ENCODE peak calls at places on chromosomes 3 and 15, in ten cellular contexts. One of them, this sample, is unnamed.

GRCh38 chr3:4977001-4977888 is 2.0 kb upstream of the BHLHE40 start:
- DNase-seq in H7: peak; percentile 64
- DNase-seq in ovary: peak; percentile 88
- DNase-seq in left ventricle myocardium inferior: peak; percentile 91
- DNase-seq in endodermal cell: peak; percentile 91
- DNase-seq in BJ: no peak
- DNase-seq in mucosa of descending colon: peak; percentile 85
- DNase-seq in right lobe of liver: peak; percentile 91
- DNase-seq in pancreas: peak; percentile 82
- DNase-seq in esophagus squamous epithelium: no peak
- DNase-seq in this sample: peak; percentile 64

GRCh38 chr3:177419904-177420601 is 222.8 kb upstream of the TBL1XR1 start:
- DNase-seq in H7: no peak
- DNase-seq in ovary: no peak
- DNase-seq in left ventricle myocardium inferior: no peak
- DNase-seq in endodermal cell: no peak
- DNase-seq in BJ: peak; percentile 44
- DNase-seq in mucosa of descending colon: no peak
- DNase-seq in right lobe of liver: no peak
- DNase-seq in pancreas: no peak
- DNase-seq in esophagus squamous epithelium: no peak
- DNase-seq in this sample: no peak

GRCh38 chr3:112718967-112719366 is 78.0 kb upstream of the CCDC80 start:
- DNase-seq in H7: no peak
- DNase-seq in ovary: no peak
- DNase-seq in left ventricle myocardium inferior: no peak
- DNase-seq in endodermal cell: no peak
- DNase-seq in BJ: no peak
- DNase-seq in mucosa of descending colon: no peak
- DNase-seq in right lobe of liver: no peak
- DNase-seq in pancreas: no peak
- DNase-seq in esophagus squamous epithelium: no peak
- DNase-seq in this sample: no peak

GRCh38 chr15:70152070-70152480 is 54.4 kb upstream of the TLE3 start:
- DNase-seq in H7: no peak
- DNase-seq in ovary: no peak
- DNase-seq in left ventricle myocardium inferior: no peak
- DNase-seq in endodermal cell: peak; percentile 60
- DNase-seq in BJ: no peak
- DNase-seq in mucosa of descending colon: no peak
- DNase-seq in right lobe of liver: no peak
- DNase-seq in pancreas: peak; percentile 83
- DNase-seq in esophagus squamous epithelium: no peak
- DNase-seq in this sample: no peak

GRCh38 chr15:81547517-81548132 is 173.6 kb upstream of the TMC3 start:
- DNase-seq in H7: no peak
- DNase-seq in ovary: no peak
- DNase-seq in left ventricle myocardium inferior: no peak
- DNase-seq in endodermal cell: no peak
- DNase-seq in BJ: no peak
- DNase-seq in mucosa of descending colon: no peak
- DNase-seq in right lobe of liver: no peak
- DNase-seq in pancreas: no peak
- DNase-seq in esophagus squamous epithelium: no peak
- DNase-seq in this sample: no peak

GRCh38 chr3:189137416-189137815 is 34.4 kb upstream of the TPRG1 start:
- DNase-seq in H7: no peak
- DNase-seq in ovary: no peak
- DNase-seq in left ventricle myocardium inferior: no peak
- DNase-seq in endodermal cell: no peak
- DNase-seq in BJ: no peak
- DNase-seq in mucosa of descending colon: no peak
- DNase-seq in right lobe of liver: no peak
- DNase-seq in pancreas: no peak
- DNase-seq in esophagus squamous epithelium: no peak
- DNase-seq in this sample: peak; percentile 51

GRCh38 chr15:75693501-75694240 is 19.0 kb downstream of the CSPG4 start:
- DNase-seq in H7: peak; percentile 70
- DNase-seq in ovary: peak; percentile 43
- DNase-seq in left ventricle myocardium inferior: no peak
- DNase-seq in endodermal cell: no peak
- DNase-seq in BJ: no peak
- DNase-seq in mucosa of descending colon: no peak
- DNase-seq in right lobe of liver: no peak
- DNase-seq in pancreas: no peak
- DNase-seq in esophagus squamous epithelium: no peak
- DNase-seq in this sample: no peak

GRCh38 chr3:10551821-10552630 is 46.6 kb upstream of the ATP2B2 start:
- DNase-seq in H7: no peak
- DNase-seq in ovary: no peak
- DNase-seq in left ventricle myocardium inferior: no peak
- DNase-seq in endodermal cell: peak; percentile 51
- DNase-seq in BJ: no peak
- DNase-seq in mucosa of descending colon: peak; percentile 12
- DNase-seq in right lobe of liver: peak; percentile 35
- DNase-seq in pancreas: no peak
- DNase-seq in esophagus squamous epithelium: no peak
- DNase-seq in this sample: no peak

GRCh38 chr15:27486036-27486435 is 515.1 kb downstream of the GABRG3 start:
- DNase-seq in H7: no peak
- DNase-seq in ovary: no peak
- DNase-seq in left ventricle myocardium inferior: no peak
- DNase-seq in endodermal cell: no peak
- DNase-seq in BJ: no peak
- DNase-seq in mucosa of descending colon: no peak
- DNase-seq in right lobe of liver: no peak
- DNase-seq in pancreas: no peak
- DNase-seq in esophagus squamous epithelium: no peak
- DNase-seq in this sample: no peak

GRCh38 chr3:122577409-122578028 is at the start of gene PARP15:
- DNase-seq in H7: peak; percentile 71
- DNase-seq in ovary: peak; percentile 36
- DNase-seq in left ventricle myocardium inferior: no peak
- DNase-seq in endodermal cell: peak; percentile 74
- DNase-seq in BJ: no peak
- DNase-seq in mucosa of descending colon: peak; percentile 20
- DNase-seq in right lobe of liver: no peak
- DNase-seq in pancreas: no peak
- DNase-seq in esophagus squamous epithelium: no peak
- DNase-seq in this sample: peak; percentile 32

GRCh38 chr3:187104956-187105355 is 34.3 kb downstream of the RPL39L start:
- DNase-seq in H7: no peak
- DNase-seq in ovary: no peak
- DNase-seq in left ventricle myocardium inferior: no peak
- DNase-seq in endodermal cell: no peak
- DNase-seq in BJ: no peak
- DNase-seq in mucosa of descending colon: no peak
- DNase-seq in right lobe of liver: no peak
- DNase-seq in pancreas: no peak
- DNase-seq in esophagus squamous epithelium: no peak
- DNase-seq in this sample: no peak
- H3K4me3 ChIP-seq in H7: no peak overlapping the region
- H3K4me3 ChIP-seq in ovary: no peak overlapping the region
- H3K4me3 ChIP-seq in left ventricle myocardium inferior: peak overlapping the region; percentile 39
- H3K4me3 ChIP-seq in endodermal cell: no peak overlapping the region
- H3K4me3 ChIP-seq in BJ: no peak overlapping the region
- H3K4me3 ChIP-seq in mucosa of descending colon: no peak overlapping the region
- H3K4me3 ChIP-seq in right lobe of liver: no peak overlapping the region
- H3K4me3 ChIP-seq in pancreas: no peak overlapping the region
- H3K4me3 ChIP-seq in esophagus squamous epithelium: no peak overlapping the region
- H3K4me3 ChIP-seq in this sample: no peak overlapping the region

DNA sequence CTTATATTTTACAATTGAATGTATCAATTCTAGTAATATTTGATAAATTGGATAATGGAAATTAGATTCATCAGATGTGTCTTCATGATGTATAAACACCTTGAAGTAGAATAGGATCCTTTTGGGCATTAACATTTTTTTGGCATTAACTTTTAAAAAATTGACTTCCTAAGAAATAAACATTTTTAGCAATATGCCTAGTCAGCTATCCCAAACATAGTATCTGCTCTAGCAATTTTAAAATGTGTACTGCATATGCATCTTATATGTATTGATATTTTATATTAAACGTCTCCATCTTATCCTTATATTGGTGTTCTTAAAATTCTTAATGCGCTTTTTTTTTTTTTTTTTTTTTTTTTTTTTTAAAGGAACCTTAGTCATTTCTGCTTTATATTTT is 8.5 kb downstream of the CCNDBP1 start:
- DNase-seq in H7: no peak
- DNase-seq in ovary: no peak
- DNase-seq in left ventricle myocardium inferior: no peak
- DNase-seq in endodermal cell: no peak
- DNase-seq in BJ: no peak
- DNase-seq in mucosa of descending colon: no peak
- DNase-seq in right lobe of liver: no peak
- DNase-seq in pancreas: no peak
- DNase-seq in esophagus squamous epithelium: no peak
- DNase-seq in this sample: no peak
- H3K36me3 ChIP-seq in H7: peaks cover 6% of the 10 kb centered on the region
- H3K36me3 ChIP-seq in ovary: no peaks in the 10 kb centered on the region
- H3K36me3 ChIP-seq in left ventricle myocardium inferior: peaks cover 89% of the 10 kb centered on the region
- H3K36me3 ChIP-seq in endodermal cell: peaks cover 72% of the 10 kb centered on the region
- H3K36me3 ChIP-seq in BJ: peaks cover 6% of the 10 kb centered on the region
- H3K36me3 ChIP-seq in mucosa of descending colon: peaks cover 25% of the 10 kb centered on the region
- H3K36me3 ChIP-seq in right lobe of liver: peaks cover 73% of the 10 kb centered on the region
- H3K36me3 ChIP-seq in pancreas: peaks cover 11% of the 10 kb centered on the region
- H3K36me3 ChIP-seq in esophagus squamous epithelium: peaks cover 98% of the 10 kb centered on the region
- H3K36me3 ChIP-seq in this sample: peaks cover 9% of the 10 kb centered on the region

GRCh38 chr3:58352624-58353023 is 19.9 kb downstream of the PXK start:
- DNase-seq in H7: no peak
- DNase-seq in ovary: no peak
- DNase-seq in left ventricle myocardium inferior: no peak
- DNase-seq in endodermal cell: no peak
- DNase-seq in BJ: no peak
- DNase-seq in mucosa of descending colon: no peak
- DNase-seq in right lobe of liver: no peak
- DNase-seq in pancreas: no peak
- DNase-seq in esophagus squamous epithelium: no peak
- DNase-seq in this sample: no peak

GRCh38 chr3:58356054-58356453 is 23.4 kb downstream of the PXK start:
- DNase-seq in H7: no peak
- DNase-seq in ovary: no peak
- DNase-seq in left ventricle myocardium inferior: no peak
- DNase-seq in endodermal cell: no peak
- DNase-seq in BJ: no peak
- DNase-seq in mucosa of descending colon: no peak
- DNase-seq in right lobe of liver: no peak
- DNase-seq in pancreas: no peak
- DNase-seq in esophagus squamous epithelium: no peak
- DNase-seq in this sample: no peak

GRCh38 chr3:58353722-58354553 is 21.2 kb downstream of the PXK start:
- DNase-seq in H7: no peak
- DNase-seq in ovary: no peak
- DNase-seq in left ventricle myocardium inferior: no peak
- DNase-seq in endodermal cell: no peak
- DNase-seq in BJ: no peak
- DNase-seq in mucosa of descending colon: no peak
- DNase-seq in right lobe of liver: no peak
- DNase-seq in pancreas: no peak
- DNase-seq in esophagus squamous epithelium: no peak
- DNase-seq in this sample: no peak

GRCh38 chr3:58357402-58357801 is 24.7 kb downstream of the PXK start:
- DNase-seq in H7: no peak
- DNase-seq in ovary: no peak
- DNase-seq in left ventricle myocardium inferior: no peak
- DNase-seq in endodermal cell: no peak
- DNase-seq in BJ: no peak
- DNase-seq in mucosa of descending colon: no peak
- DNase-seq in right lobe of liver: no peak
- DNase-seq in pancreas: no peak
- DNase-seq in esophagus squamous epithelium: no peak
- DNase-seq in this sample: no peak

DNA sequence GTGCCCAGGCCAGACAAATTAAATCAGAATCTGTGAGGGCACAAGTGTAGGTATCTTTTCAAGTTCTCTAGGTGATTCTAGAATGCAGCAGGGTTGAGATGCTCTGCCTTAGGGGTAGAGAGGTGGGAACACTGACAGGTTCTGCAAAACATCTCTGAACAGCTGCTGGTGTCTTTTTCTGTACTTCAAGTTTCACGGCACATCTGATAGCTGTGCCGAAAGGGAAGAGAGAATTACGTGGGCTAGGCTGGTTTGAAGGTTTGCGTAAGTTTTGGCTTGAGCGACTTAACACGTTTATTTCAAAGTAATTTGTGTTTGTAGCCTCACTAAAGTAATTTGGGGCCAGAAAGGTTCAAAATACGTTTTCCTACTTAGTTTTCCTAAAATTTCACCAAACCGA is 22.5 kb downstream of the PXK start:
- DNase-seq in H7: no peak
- DNase-seq in ovary: no peak
- DNase-seq in left ventricle myocardium inferior: no peak
- DNase-seq in endodermal cell: no peak
- DNase-seq in BJ: no peak
- DNase-seq in mucosa of descending colon: no peak
- DNase-seq in right lobe of liver: no peak
- DNase-seq in pancreas: no peak
- DNase-seq in esophagus squamous epithelium: no peak
- DNase-seq in this sample: no peak
- H3K4me3 ChIP-seq in H7: no peak overlapping the region
- H3K4me3 ChIP-seq in ovary: no peak overlapping the region
- H3K4me3 ChIP-seq in left ventricle myocardium inferior: no peak overlapping the region
- H3K4me3 ChIP-seq in endodermal cell: no peak overlapping the region
- H3K4me3 ChIP-seq in BJ: no peak overlapping the region
- H3K4me3 ChIP-seq in mucosa of descending colon: no peak overlapping the region
- H3K4me3 ChIP-seq in right lobe of liver: no peak overlapping the region
- H3K4me3 ChIP-seq in pancreas: no peak overlapping the region
- H3K4me3 ChIP-seq in esophagus squamous epithelium: no peak overlapping the region
- H3K4me3 ChIP-seq in this sample: no peak overlapping the region

GRCh38 chr15:68213991-68214837 is 9.1 kb upstream of the CALML4 start:
- DNase-seq in H7: no peak
- DNase-seq in ovary: no peak
- DNase-seq in left ventricle myocardium inferior: peak; percentile 1
- DNase-seq in endodermal cell: peak; percentile 37
- DNase-seq in BJ: no peak
- DNase-seq in mucosa of descending colon: no peak
- DNase-seq in right lobe of liver: no peak
- DNase-seq in pancreas: no peak
- DNase-seq in esophagus squamous epithelium: no peak
- DNase-seq in this sample: no peak
- H3K36me3 ChIP-seq in H7: peaks cover 2% of the 10 kb centered on the region
- H3K36me3 ChIP-seq in ovary: no peaks in the 10 kb centered on the region
- H3K36me3 ChIP-seq in left ventricle myocardium inferior: peaks cover 7% of the 10 kb centered on the region
- H3K36me3 ChIP-seq in endodermal cell: peaks cover 37% of the 10 kb centered on the region
- H3K36me3 ChIP-seq in BJ: peaks cover 1% of the 10 kb centered on the region
- H3K36me3 ChIP-seq in mucosa of descending colon: no peaks in the 10 kb centered on the region
- H3K36me3 ChIP-seq in right lobe of liver: peaks cover 8% of the 10 kb centered on the region
- H3K36me3 ChIP-seq in pancreas: no peaks in the 10 kb centered on the region
- H3K36me3 ChIP-seq in esophagus squamous epithelium: peaks cover 50% of the 10 kb centered on the region
- H3K36me3 ChIP-seq in this sample: no peaks in the 10 kb centered on the region

GRCh38 chr15:92906038-92906437 is 5.9 kb downstream of the CHD2 start:
- DNase-seq in H7: no peak
- DNase-seq in ovary: no peak
- DNase-seq in left ventricle myocardium inferior: no peak
- DNase-seq in endodermal cell: no peak
- DNase-seq in BJ: no peak
- DNase-seq in mucosa of descending colon: no peak
- DNase-seq in right lobe of liver: no peak
- DNase-seq in pancreas: no peak
- DNase-seq in esophagus squamous epithelium: no peak
- DNase-seq in this sample: no peak
- H3K4me3 ChIP-seq in H7: no peak overlapping the region
- H3K4me3 ChIP-seq in ovary: no peak overlapping the region
- H3K4me3 ChIP-seq in left ventricle myocardium inferior: peak overlapping the region; percentile 74
- H3K4me3 ChIP-seq in endodermal cell: peak overlapping the region; percentile 84
- H3K4me3 ChIP-seq in BJ: no peak overlapping the region
- H3K4me3 ChIP-seq in mucosa of descending colon: no peak overlapping the region
- H3K4me3 ChIP-seq in right lobe of liver: peak overlapping the region; percentile 63
- H3K4me3 ChIP-seq in pancreas: peak overlapping the region; percentile 39
- H3K4me3 ChIP-seq in esophagus squamous epithelium: peak overlapping the region; percentile 87
- H3K4me3 ChIP-seq in this sample: peak overlapping the region; percentile 85

This sample was measured in neural progenitor cell.